ENCODE peak calls at places on chromosomes 4 and X, in six cellular contexts. One of them, this sample, is unnamed.
A peak's percentile ranks its signal among the peaks of the same experiment; 100 is the strongest.

GRCh38 chrX:32048285-32048684 is 976.4 kb upstream of the FTHL17 start:
- DNase-seq in ovary: no peak
- DNase-seq in CD4-positive, alpha-beta T cell: no peak
- DNase-seq in H4: no peak
- DNase-seq in GM04503: no peak
- DNase-seq in occipital lobe: no peak
- DNase-seq in this sample: no peak

GRCh38 chr4:124806403-124806802 is 93.9 kb upstream of the ANKRD50 start:
- DNase-seq in ovary: no peak
- DNase-seq in CD4-positive, alpha-beta T cell: no peak
- DNase-seq in H4: peak; percentile 67
- DNase-seq in GM04503: no peak
- DNase-seq in occipital lobe: no peak
- DNase-seq in this sample: no peak

GRCh38 chr4:20422398-20422797 is 170.7 kb downstream of the SLIT2 start:
- DNase-seq in ovary: no peak
- DNase-seq in CD4-positive, alpha-beta T cell: no peak
- DNase-seq in H4: peak; percentile 65
- DNase-seq in GM04503: no peak
- DNase-seq in occipital lobe: no peak
- DNase-seq in this sample: no peak

GRCh38 chrX:1281511-1281910 is 12.9 kb downstream of the CSF2RA start:
- DNase-seq in ovary: no peak
- DNase-seq in CD4-positive, alpha-beta T cell: no peak
- DNase-seq in H4: peak; percentile 81
- DNase-seq in GM04503: peak; percentile 70
- DNase-seq in occipital lobe: no peak
- DNase-seq in this sample: peak; percentile 5

GRCh38 chr4:54227261-54228063 is 1.6 kb upstream of the PDGFRA start:
- DNase-seq in ovary: peak; percentile 40
- DNase-seq in CD4-positive, alpha-beta T cell: no peak
- DNase-seq in H4: peak; percentile 51
- DNase-seq in GM04503: no peak
- DNase-seq in occipital lobe: no peak
- DNase-seq in this sample: no peak

GRCh38 chr4:76301068-76301774 is 5.3 kb upstream of the STBD1 start:
- DNase-seq in ovary: no peak
- DNase-seq in CD4-positive, alpha-beta T cell: no peak
- DNase-seq in H4: peak; percentile 86
- DNase-seq in GM04503: peak; percentile 65
- DNase-seq in occipital lobe: no peak
- DNase-seq in this sample: peak; percentile 43

GRCh38 chr4:5893013-5893580 is at the start of gene CRMP1:
- DNase-seq in ovary: no peak
- DNase-seq in CD4-positive, alpha-beta T cell: no peak
- DNase-seq in H4: no peak
- DNase-seq in GM04503: no peak
- DNase-seq in occipital lobe: peak; percentile 45
- DNase-seq in this sample: no peak

GRCh38 chr4:148397006-148397673 is 45.1 kb downstream of the NR3C2 start:
- DNase-seq in ovary: no peak
- DNase-seq in CD4-positive, alpha-beta T cell: no peak
- DNase-seq in H4: no peak
- DNase-seq in GM04503: no peak
- DNase-seq in occipital lobe: no peak
- DNase-seq in this sample: no peak

GRCh38 chr4:3229964-3230363 is 19.0 kb upstream of the MSANTD1 start:
- DNase-seq in ovary: no peak
- DNase-seq in CD4-positive, alpha-beta T cell: no peak
- DNase-seq in H4: no peak
- DNase-seq in GM04503: no peak
- DNase-seq in occipital lobe: no peak
- DNase-seq in this sample: no peak

GRCh38 chr4:36348403-36348938 is 67.1 kb downstream of the DTHD1 start:
- DNase-seq in ovary: no peak
- DNase-seq in CD4-positive, alpha-beta T cell: no peak
- DNase-seq in H4: no peak
- DNase-seq in GM04503: no peak
- DNase-seq in occipital lobe: no peak
- DNase-seq in this sample: no peak

GRCh38 chr4:81738891-81739290 is 267.2 kb upstream of the RASGEF1B start:
- DNase-seq in ovary: no peak
- DNase-seq in CD4-positive, alpha-beta T cell: no peak
- DNase-seq in H4: no peak
- DNase-seq in GM04503: no peak
- DNase-seq in occipital lobe: no peak
- DNase-seq in this sample: no peak

GRCh38 chr4:158229768-158230167 is 19.5 kb downstream of the TMEM144 start:
- DNase-seq in ovary: no peak
- DNase-seq in CD4-positive, alpha-beta T cell: no peak
- DNase-seq in H4: no peak
- DNase-seq in GM04503: no peak
- DNase-seq in occipital lobe: no peak
- DNase-seq in this sample: no peak

This sample was measured in PC-9.